ENCODE peak calls at places on chromosomes 16 and 17, in ten cellular contexts. C is A172; T is H54; A is NCI-H345; K is activated CD8-positive, alpha-beta memory T cell treated with anti-CD3 and anti-CD28 coated beads for 1 hour; D is fibroblast of villous mesenchyme; X is glomerular endothelial cell; M is Right ventricle myocardium superior; Q is cardiac fibroblast; I is stimulated activated CD8-positive, alpha-beta memory T cell treated with anti-CD3 and anti-CD28 coated beads, Interleukin-2, amount 100 ng/mL, for 1 hour. L is an unnamed sample.

GRCh38 chr16:3444032-3444388 is 530 bp downstream of the NAA60 start:
- DNase-seq in I (no peak), T (no peak), K (no peak), A (no peak), Q (peak; percentile 83), X (peak; percentile 52), C (peak; percentile 63), M (no peak), D (peak; percentile 81), L (no peak)

GRCh38 chr17:19237389-19238166 is 412 bp downstream of the EPN2 start:
- DNase-seq in K (no peak), M (peak; percentile 55), D (no peak), Q (no peak), C (peak; percentile 19), A (no peak), X (no peak), I (no peak), T (peak; percentile 37), L (peak; percentile 24)

GRCh38 chr16:56409195-56409594 is 16.1 kb downstream of the AMFR start:
- DNase-seq in D (peak; percentile 21), C (no peak), M (no peak), Q (peak; percentile 43), K (no peak), A (no peak), I (no peak), X (no peak), T (no peak), L (no peak)

GRCh38 chr16:48462146-48462740 is 77.0 kb upstream of the SIAH1 start:
- DNase-seq in D (no peak), T (no peak), K (no peak), A (no peak), X (no peak), I (no peak), C (peak; percentile 49), Q (peak; percentile 22), M (no peak), L (no peak)

GRCh38 chr17:43961954-43962353 is 8.2 kb upstream of the PYY start:
- DNase-seq in T (no peak), I (no peak), A (no peak), X (no peak), K (no peak), D (no peak), Q (no peak), M (no peak), C (no peak), L (no peak)

GRCh38 chr17:42543190-42544079 is 7.4 kb downstream of the NAGLU start:
- DNase-seq in X (no peak), A (no peak), K (no peak), D (no peak), Q (no peak), M (peak; percentile 33), I (no peak), T (no peak), C (no peak), L (no peak)

GRCh38 chr16:69756705-69757104 is 2.0 kb upstream of the NOB1 start:
- DNase-seq in K (no peak), D (no peak), C (no peak), Q (no peak), I (no peak), A (no peak), X (no peak), T (no peak), M (no peak), L (no peak)

GRCh38 chr17:3944485-3945388 is 19.5 kb downstream of the ATP2A3 start:
- DNase-seq in K (no peak), D (peak; percentile 61), M (peak; percentile 73), T (peak; percentile 61), A (no peak), C (no peak), Q (peak; percentile 64), X (no peak), I (peak; percentile 32), L (peak; percentile 63)

GRCh38 chr17:19943599-19943998 is 34.0 kb downstream of the AKAP10 start:
- DNase-seq in Q (no peak), T (no peak), A (no peak), C (no peak), M (no peak), D (no peak), X (no peak), I (no peak), K (no peak), L (no peak)

L was measured in upper lobe of left lung.